ENCODE peak calls at places on chromosomes 2 and 18, in five cellular contexts. One of them, this sample, is unnamed.

GRCh38 chr18:79404567-79404910 is 8.8 kb downstream of the NFATC1 start:
- DNase-seq in adrenal gland: no peak
- DNase-seq in tibial nerve: no peak
- DNase-seq in IMR-90: no peak
- DNase-seq in A549: no peak
- DNase-seq in this sample: no peak

GRCh38 chr2:128559533-128560515 is 241.2 kb upstream of the HS6ST1 start:
- DNase-seq in adrenal gland: no peak
- DNase-seq in tibial nerve: no peak
- DNase-seq in IMR-90: no peak
- DNase-seq in A549: no peak
- DNase-seq in this sample: no peak

GRCh38 chr2:195769975-195770374 is 112.9 kb downstream of the SLC39A10 start:
- DNase-seq in adrenal gland: no peak
- DNase-seq in tibial nerve: no peak
- DNase-seq in IMR-90: peak
- DNase-seq in A549: no peak
- DNase-seq in this sample: no peak

GRCh38 chr2:223027442-223027841 is 24.5 kb upstream of the KCNE4 start:
- DNase-seq in adrenal gland: no peak
- DNase-seq in tibial nerve: no peak
- DNase-seq in IMR-90: peak
- DNase-seq in A549: no peak
- DNase-seq in this sample: peak

GRCh38 chr2:38073211-38074005 is 2.5 kb downstream of the CYP1B1 start:
- DNase-seq in adrenal gland: no peak
- DNase-seq in tibial nerve: no peak
- DNase-seq in IMR-90: no peak
- DNase-seq in A549: no peak
- DNase-seq in this sample: no peak

GRCh38 chr2:99571609-99572344 is 82.0 kb upstream of the REV1 start:
- DNase-seq in adrenal gland: no peak
- DNase-seq in tibial nerve: no peak
- DNase-seq in IMR-90: no peak
- DNase-seq in A549: no peak
- DNase-seq in this sample: no peak

GRCh38 chr2:234164499-234165409 is 114.3 kb downstream of the SPP2 start:
- DNase-seq in adrenal gland: no peak
- DNase-seq in tibial nerve: no peak
- DNase-seq in IMR-90: no peak
- DNase-seq in A549: no peak
- DNase-seq in this sample: no peak

GRCh38 chr2:174618179-174618578 is 20.6 kb upstream of the WIPF1 start:
- DNase-seq in adrenal gland: no peak
- DNase-seq in tibial nerve: no peak
- DNase-seq in IMR-90: no peak
- DNase-seq in A549: no peak
- DNase-seq in this sample: no peak

GRCh38 chr2:152222975-152223638 is 47.5 kb upstream of the STAM2 start:
- DNase-seq in adrenal gland: peak
- DNase-seq in tibial nerve: peak
- DNase-seq in IMR-90: peak
- DNase-seq in A549: no peak
- DNase-seq in this sample: peak

GRCh38 chr2:53865264-53865663 is 5.5 kb upstream of the GPR75 start:
- DNase-seq in adrenal gland: no peak
- DNase-seq in tibial nerve: no peak
- DNase-seq in IMR-90: no peak
- DNase-seq in A549: no peak
- DNase-seq in this sample: no peak

GRCh38 chr2:33599175-33599942 is at the start of gene FAM98A:
- DNase-seq in adrenal gland: peak
- DNase-seq in tibial nerve: peak
- DNase-seq in IMR-90: peak
- DNase-seq in A549: peak
- DNase-seq in this sample: peak
- TF ChIP-seq POLR2A in adrenal gland: peak
- TF ChIP-seq POLR2A in tibial nerve: peak
- TF ChIP-seq POLR2A in IMR-90: peak
- TF ChIP-seq POLR2A in A549: peak
- TF ChIP-seq POLR2A in this sample: peak

DNA sequence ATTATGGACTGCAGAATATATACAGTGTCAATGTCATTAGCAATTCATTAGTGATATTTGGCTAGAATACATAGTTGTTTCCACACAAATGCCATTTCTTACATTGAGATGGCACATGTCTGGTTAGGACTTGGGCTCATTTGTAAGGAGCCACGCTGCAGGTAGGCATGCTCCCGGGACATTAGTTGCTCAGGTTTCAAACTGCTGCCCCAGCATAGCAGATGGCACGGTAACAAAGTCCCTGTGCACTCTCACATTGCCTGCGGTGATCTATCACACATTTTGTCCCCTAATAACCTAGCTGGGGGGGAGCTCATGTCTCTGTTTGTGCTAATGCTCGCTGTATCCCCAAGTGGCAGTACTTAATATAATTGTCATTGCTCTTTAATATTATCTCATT is 185.1 kb downstream of the NEDD4L start:
- DNase-seq in adrenal gland: no peak
- DNase-seq in tibial nerve: no peak
- DNase-seq in IMR-90: no peak
- DNase-seq in A549: no peak
- DNase-seq in this sample: no peak
- H3K27ac ChIP-seq in adrenal gland: no peak
- H3K27ac ChIP-seq in tibial nerve: no peak
- H3K27ac ChIP-seq in IMR-90: no peak
- H3K27ac ChIP-seq in A549: no peak
- H3K27ac ChIP-seq in this sample: peak

GRCh38 chr2:33060405-33060804 is 113.7 kb downstream of the LTBP1 start:
- DNase-seq in adrenal gland: no peak
- DNase-seq in tibial nerve: no peak
- DNase-seq in IMR-90: no peak
- DNase-seq in A549: no peak
- DNase-seq in this sample: no peak

GRCh38 chr2:33056170-33056569 is 109.4 kb downstream of the LTBP1 start:
- DNase-seq in adrenal gland: no peak
- DNase-seq in tibial nerve: no peak
- DNase-seq in IMR-90: no peak
- DNase-seq in A549: no peak
- DNase-seq in this sample: no peak

GRCh38 chr2:33058716-33059451 is 112.1 kb downstream of the LTBP1 start:
- DNase-seq in adrenal gland: no peak
- DNase-seq in tibial nerve: no peak
- DNase-seq in IMR-90: no peak
- DNase-seq in A549: no peak
- DNase-seq in this sample: no peak

GRCh38 chr2:33062665-33063249 is 116.0 kb downstream of the LTBP1 start:
- DNase-seq in adrenal gland: no peak
- DNase-seq in tibial nerve: no peak
- DNase-seq in IMR-90: peak
- DNase-seq in A549: no peak
- DNase-seq in this sample: no peak

GRCh38 chr2:33059452-33060156 is 112.9 kb downstream of the LTBP1 start:
- DNase-seq in adrenal gland: no peak
- DNase-seq in tibial nerve: no peak
- DNase-seq in IMR-90: no peak
- DNase-seq in A549: no peak
- DNase-seq in this sample: no peak
- H3K4me3 ChIP-seq in adrenal gland: no peak
- H3K4me3 ChIP-seq in tibial nerve: no peak
- H3K4me3 ChIP-seq in IMR-90: no peak
- H3K4me3 ChIP-seq in A549: no peak
- H3K4me3 ChIP-seq in this sample: no peak

DNA sequence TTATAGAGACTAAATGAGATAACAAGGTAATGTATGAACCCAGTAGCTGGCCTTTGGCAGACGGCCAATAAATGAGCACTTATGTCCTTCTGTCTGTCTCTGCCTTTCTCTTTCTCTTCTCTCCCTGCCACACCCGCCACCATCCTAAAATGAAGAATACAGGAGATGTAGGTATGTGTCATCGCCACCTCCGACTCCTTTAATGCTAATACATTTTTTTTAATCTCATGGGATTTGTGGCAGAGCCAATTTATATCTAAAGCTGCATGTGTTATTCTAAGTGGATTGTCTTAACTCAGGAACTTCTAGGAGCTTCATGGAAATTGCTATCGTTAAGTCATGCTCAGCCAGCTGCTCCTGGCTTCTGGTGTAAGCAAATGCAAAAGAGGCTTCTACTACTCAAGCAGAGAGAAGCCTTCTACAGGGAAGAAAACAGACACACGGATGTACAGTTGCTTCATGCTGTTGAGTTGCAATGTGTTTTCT is 2.2 kb downstream of the TM4SF20 start:
- DNase-seq in adrenal gland: peak
- DNase-seq in tibial nerve: no peak
- DNase-seq in IMR-90: peak
- DNase-seq in A549: no peak
- DNase-seq in this sample: peak
- TF ChIP-seq POLR2A in adrenal gland: no peak
- TF ChIP-seq POLR2A in tibial nerve: no peak
- TF ChIP-seq POLR2A in IMR-90: no peak
- TF ChIP-seq POLR2A in A549: no peak
- TF ChIP-seq POLR2A in this sample: no peak

GRCh38 chr2:11515441-11516071 is 18.3 kb upstream of the GREB1 start:
- DNase-seq in adrenal gland: no peak
- DNase-seq in tibial nerve: no peak
- DNase-seq in IMR-90: no peak
- DNase-seq in A549: no peak
- DNase-seq in this sample: no peak
- H3K27ac ChIP-seq in adrenal gland: no peak
- H3K27ac ChIP-seq in tibial nerve: no peak
- H3K27ac ChIP-seq in IMR-90: no peak
- H3K27ac ChIP-seq in A549: no peak
- H3K27ac ChIP-seq in this sample: no peak

GRCh38 chr2:165868211-165868610 is 74.2 kb upstream of the GALNT3 start:
- DNase-seq in adrenal gland: no peak
- DNase-seq in tibial nerve: no peak
- DNase-seq in IMR-90: peak
- DNase-seq in A549: no peak
- DNase-seq in this sample: no peak
- H3K4me3 ChIP-seq in adrenal gland: no peak
- H3K4me3 ChIP-seq in tibial nerve: no peak
- H3K4me3 ChIP-seq in IMR-90: no peak
- H3K4me3 ChIP-seq in A549: no peak
- H3K4me3 ChIP-seq in this sample: no peak

GRCh38 chr2:158339513-158339912 is 117.0 kb downstream of the CCDC148 start:
- DNase-seq in adrenal gland: no peak
- DNase-seq in tibial nerve: no peak
- DNase-seq in IMR-90: no peak
- DNase-seq in A549: no peak
- DNase-seq in this sample: no peak

DNA sequence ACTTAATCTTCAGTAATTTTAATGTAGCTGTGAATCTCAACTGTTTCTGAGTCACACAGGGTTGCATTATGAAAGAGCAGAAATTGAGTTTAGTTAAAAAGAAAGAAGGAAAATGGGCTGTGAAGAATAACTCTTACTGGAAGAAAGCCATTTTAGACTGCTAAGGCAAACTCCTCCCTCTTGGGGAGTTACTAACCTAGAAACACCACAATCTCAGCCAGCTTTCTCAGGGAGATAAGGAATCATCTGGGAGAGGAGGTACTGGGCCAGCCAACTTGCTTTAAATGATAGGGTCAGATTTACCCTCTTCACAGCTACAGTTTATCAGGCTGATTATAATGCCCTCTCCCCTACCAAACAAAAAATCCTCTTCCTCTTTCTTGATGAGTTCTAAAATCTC is 119.5 kb downstream of the CCDC148 start:
- DNase-seq in adrenal gland: no peak
- DNase-seq in tibial nerve: no peak
- DNase-seq in IMR-90: no peak
- DNase-seq in A549: no peak
- DNase-seq in this sample: no peak
- TF ChIP-seq POLR2A in adrenal gland: no peak
- TF ChIP-seq POLR2A in tibial nerve: no peak
- TF ChIP-seq POLR2A in IMR-90: no peak
- TF ChIP-seq POLR2A in A549: no peak
- TF ChIP-seq POLR2A in this sample: no peak

GRCh38 chr2:123720760-123721159 is 304.3 kb upstream of the CNTNAP5 start:
- DNase-seq in adrenal gland: no peak
- DNase-seq in tibial nerve: no peak
- DNase-seq in IMR-90: no peak
- DNase-seq in A549: no peak
- DNase-seq in this sample: no peak
- H3K27ac ChIP-seq in adrenal gland: no peak
- H3K27ac ChIP-seq in tibial nerve: no peak
- H3K27ac ChIP-seq in IMR-90: no peak
- H3K27ac ChIP-seq in A549: no peak
- H3K27ac ChIP-seq in this sample: no peak

DNA sequence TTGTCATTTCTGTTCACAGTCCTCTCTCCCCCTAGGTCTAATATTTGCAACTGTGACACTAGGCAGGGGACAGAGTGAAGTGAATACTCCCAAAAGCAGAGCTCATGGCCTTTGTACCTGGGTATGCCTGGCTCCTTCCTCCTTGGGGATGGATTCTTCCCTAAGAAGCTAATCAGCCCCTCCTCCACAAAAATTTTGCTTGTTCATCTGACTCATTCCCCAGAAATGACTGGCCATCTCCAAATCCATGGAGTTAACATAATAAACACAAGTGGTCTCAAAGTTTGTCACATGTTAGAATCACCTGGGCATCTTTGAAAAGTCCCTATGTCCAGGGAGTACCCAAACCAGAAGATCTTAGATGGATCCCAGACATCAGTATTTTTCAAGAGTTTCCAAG is 65.3 kb downstream of the SUCLG1 start:
- DNase-seq in adrenal gland: no peak
- DNase-seq in tibial nerve: no peak
- DNase-seq in IMR-90: peak
- DNase-seq in A549: no peak
- DNase-seq in this sample: no peak
- H3K4me3 ChIP-seq in adrenal gland: no peak
- H3K4me3 ChIP-seq in tibial nerve: no peak
- H3K4me3 ChIP-seq in IMR-90: no peak
- H3K4me3 ChIP-seq in A549: no peak
- H3K4me3 ChIP-seq in this sample: no peak

GRCh38 chr2:6982934-6983589 is 65.8 kb downstream of the RNF144A start:
- DNase-seq in adrenal gland: no peak
- DNase-seq in tibial nerve: no peak
- DNase-seq in IMR-90: no peak
- DNase-seq in A549: no peak
- DNase-seq in this sample: no peak

GRCh38 chr2:6986251-6986893 is 69.2 kb downstream of the RNF144A start:
- DNase-seq in adrenal gland: no peak
- DNase-seq in tibial nerve: no peak
- DNase-seq in IMR-90: no peak
- DNase-seq in A549: no peak
- DNase-seq in this sample: peak

GRCh38 chr2:6990871-6991270 is 73.7 kb downstream of the RNF144A start:
- DNase-seq in adrenal gland: no peak
- DNase-seq in tibial nerve: no peak
- DNase-seq in IMR-90: no peak
- DNase-seq in A549: no peak
- DNase-seq in this sample: no peak

GRCh38 chr2:6982484-6982883 is 65.3 kb downstream of the RNF144A start:
- DNase-seq in adrenal gland: no peak
- DNase-seq in tibial nerve: no peak
- DNase-seq in IMR-90: no peak
- DNase-seq in A549: no peak
- DNase-seq in this sample: no peak

GRCh38 chr2:6986894-6987487 is 69.8 kb downstream of the RNF144A start:
- DNase-seq in adrenal gland: no peak
- DNase-seq in tibial nerve: no peak
- DNase-seq in IMR-90: no peak
- DNase-seq in A549: no peak
- DNase-seq in this sample: no peak
- TF ChIP-seq POLR2A in adrenal gland: no peak
- TF ChIP-seq POLR2A in tibial nerve: no peak
- TF ChIP-seq POLR2A in IMR-90: no peak
- TF ChIP-seq POLR2A in A549: no peak
- TF ChIP-seq POLR2A in this sample: no peak